ENCODE peak calls at places on chromosomes 12 and 14, in eight cellular contexts. Q is choroid plexus epithelial cell, S is HTR-8/SVneo, L is NCI-H460, T is GM04503, F is HuH-7.5, P is amniotic stem cell, Y is cardiac fibroblast. W is an unnamed sample.
A peak's percentile ranks its signal among the peaks of the same experiment; 100 is the strongest.

GRCh38 chr12:76037130-76038105 is 5.8 kb upstream of the PHLDA1 start:
- DNase-seq in Q (peak; percentile 94), S (no peak), L (peak; percentile 84), T (peak; percentile 39), F (peak; percentile 31), P (peak; percentile 65), Y (peak; percentile 93), W (peak; percentile 88)

GRCh38 chr12:127487031-127487430 is 779.9 kb upstream of the TMEM132C start:
- DNase-seq in Q (peak; percentile 41), S (no peak), L (no peak), T (no peak), F (no peak), P (no peak), Y (no peak), W (peak; percentile 5)

GRCh38 chr14:34007902-34008301 is 57.0 kb upstream of the EGLN3 start:
- DNase-seq in Q (no peak), S (no peak), L (no peak), T (no peak), F (no peak), P (no peak), Y (no peak), W (no peak)

GRCh38 chr12:118103601-118104382 is at the start of gene VSIG10:
- DNase-seq in Q (peak; percentile 32), S (peak; percentile 66), L (peak; percentile 41), T (no peak), F (peak; percentile 67), P (peak; percentile 20), Y (peak; percentile 68), W (peak; percentile 66)

GRCh38 chr12:47156167-47156736 is 76.5 kb upstream of the AMIGO2 start:
- DNase-seq in Q (peak; percentile 77), S (no peak), L (no peak), T (no peak), F (no peak), P (no peak), Y (peak; percentile 93), W (peak; percentile 45)

GRCh38 chr12:67853204-67853603 is 136.0 kb upstream of the IFNG-AS1 start:
- DNase-seq in Q (peak; percentile 33), S (no peak), L (no peak), T (peak; percentile 58), F (no peak), P (no peak), Y (peak; percentile 54), W (peak; percentile 25)

GRCh38 chr12:25986169-25986568 is 27.7 kb downstream of the RASSF8 start:
- DNase-seq in Q (no peak), S (no peak), L (no peak), T (no peak), F (no peak), P (no peak), Y (no peak), W (no peak)

GRCh38 chr14:21768116-21768874 is 94.7 kb upstream of the OR4E1 start:
- DNase-seq in Q (peak; percentile 34), S (peak; percentile 5), L (peak; percentile 20), T (no peak), F (peak; percentile 22), P (no peak), Y (peak; percentile 12), W (peak; percentile 4)

GRCh38 chr14:76261371-76261811 is 109.7 kb downstream of the GPATCH2L start:
- DNase-seq in Q (peak; percentile 72), S (no peak), L (no peak), T (no peak), F (no peak), P (no peak), Y (peak; percentile 17), W (peak; percentile 3)

GRCh38 chr14:41663478-41663845 is 56.8 kb downstream of the LRFN5 start:
- DNase-seq in Q (peak; percentile 50), S (no peak), L (no peak), T (no peak), F (no peak), P (no peak), Y (peak; percentile 4), W (no peak)

GRCh38 chr14:93155667-93156066 is 29.0 kb downstream of the MOAP1 start:
- DNase-seq in Q (no peak), S (no peak), L (peak; percentile 78), T (no peak), F (no peak), P (no peak), Y (peak; percentile 16), W (no peak)

W was measured in fibroblast of villous mesenchyme.